ENCODE peak calls at places on chromosome 1, in nine cellular contexts. A is A549; H is HT1080; Y is NB4; G is activated T-helper 9 cell treated with anti-CD3 and anti-CD28 coated beads, Interleukin-2, amount 50 U/mL, for 16 hours; C is AG04450; V is ACHN; J is GM20000; I is cortex of kidney. W is an unnamed sample.

GRCh38 chr1:6999826-7000225 is 214.6 kb downstream of the CAMTA1 start:
- DNase-seq in I (no peak), G (no peak), V (no peak), A (no peak), C (no peak), Y (no peak), J (no peak), H (no peak), W (no peak)

GRCh38 chr1:248873993-248874671 is 15.2 kb upstream of the ZNF692 start:
- DNase-seq in J (no peak), I (no peak), V (peak), H (no peak), C (no peak), G (peak), Y (peak), A (peak), W (no peak)

GRCh38 chr1:154179951-154180687 is 11.8 kb downstream of the TPM3 start:
- DNase-seq in G (no peak), H (no peak), V (no peak), J (peak), I (no peak), C (no peak), Y (peak), A (no peak), W (no peak)

GRCh38 chr1:156845055-156845952 is 13.6 kb downstream of the INSRR start:
- DNase-seq in C (no peak), A (no peak), J (peak), Y (no peak), H (no peak), G (no peak), V (no peak), I (no peak), W (peak)

GRCh38 chr1:111909010-111909409 is 80.5 kb downstream of the KCND3 start:
- DNase-seq in A (no peak), J (no peak), I (no peak), G (no peak), C (no peak), V (no peak), Y (no peak), H (no peak), W (no peak)

GRCh38 chr1:18394563-18395156 is 86.1 kb upstream of the KLHDC7A start:
- DNase-seq in C (no peak), G (no peak), J (no peak), V (no peak), A (no peak), H (no peak), Y (no peak), I (no peak), W (no peak)

GRCh38 chr1:99005537-99005942 is 879 bp upstream of the PLPPR5 start:
- DNase-seq in G (no peak), Y (no peak), V (no peak), H (no peak), I (no peak), J (no peak), A (no peak), C (no peak), W (no peak)

GRCh38 chr1:150192012-150192411 is 42.3 kb downstream of the PLEKHO1 start:
- DNase-seq in C (peak), G (no peak), Y (no peak), V (peak), A (no peak), H (peak), I (no peak), J (no peak), W (no peak)

GRCh38 chr1:167061073-167061464 is 29.1 kb downstream of the GPA33 start:
- DNase-seq in J (no peak), V (no peak), C (no peak), H (no peak), Y (no peak), G (no peak), A (no peak), I (no peak), W (no peak)

GRCh38 chr1:171984262-171984661 is 143.0 kb downstream of the DNM3 start:
- DNase-seq in C (no peak), H (no peak), I (no peak), G (no peak), Y (no peak), A (no peak), V (no peak), J (no peak), W (no peak)

GRCh38 chr1:214552174-214552608 is 789 bp upstream of the PTPN14 start:
- DNase-seq in H (peak), I (no peak), C (no peak), J (no peak), Y (no peak), A (peak), V (peak), G (no peak), W (peak)

GRCh38 chr1:41383094-41383852 is 22.0 kb downstream of the FOXO6 start:
- DNase-seq in Y (peak), C (no peak), G (peak), V (peak), H (peak), J (no peak), A (no peak), I (no peak), W (no peak)

GRCh38 chr1:58812468-58812867 is 28.6 kb upstream of the JUN start:
- DNase-seq in A (no peak), I (no peak), H (no peak), V (no peak), J (no peak), C (no peak), Y (no peak), G (no peak), W (no peak)

GRCh38 chr1:77354996-77355395 is 73.2 kb downstream of the AK5 start:
- DNase-seq in A (no peak), H (no peak), V (no peak), G (no peak), I (no peak), Y (no peak), C (no peak), J (no peak), W (no peak)

GRCh38 chr1:53265581-53265980 is 27.3 kb upstream of the MAGOH start:
- DNase-seq in H (no peak), V (no peak), J (no peak), G (no peak), I (no peak), C (no peak), A (no peak), Y (no peak), W (no peak)

GRCh38 chr1:21655748-21656147 is 13.4 kb downstream of the RAP1GAP start:
- DNase-seq in A (peak), G (no peak), J (no peak), C (no peak), V (peak), I (no peak), H (peak), Y (no peak), W (peak)

GRCh38 chr1:65459397-65459768 is 38.9 kb downstream of the LEPR start:
- DNase-seq in Y (peak), J (peak), I (no peak), H (peak), V (peak), A (no peak), C (no peak), G (no peak), W (peak)

GRCh38 chr1:186236921-186237320 is 138.1 kb downstream of the TPR start:
- DNase-seq in Y (no peak), V (peak), A (peak), C (peak), H (peak), I (no peak), J (no peak), G (no peak), W (peak)

GRCh38 chr1:55836086-55836485 is 620.9 kb upstream of the USP24 start:
- DNase-seq in C (no peak), A (no peak), H (no peak), Y (no peak), V (no peak), G (no peak), J (no peak), I (no peak), W (no peak)

GRCh38 chr1:220927442-220927841 is 48.2 kb downstream of the HLX start:
- DNase-seq in A (no peak), V (no peak), I (no peak), H (no peak), C (no peak), Y (no peak), G (no peak), J (no peak), W (no peak)

GRCh38 chr1:214331827-214332423 is 51.0 kb downstream of the SMYD2 start:
- DNase-seq in C (no peak), J (peak), G (peak), H (peak), I (no peak), Y (peak), V (peak), A (peak), W (peak)

GRCh38 chr1:100458925-100459814 is 78.8 kb upstream of the GPR88 start:
- DNase-seq in Y (peak), V (peak), J (peak), I (no peak), G (peak), A (peak), H (peak), C (peak), W (peak)

GRCh38 chr1:64312431-64312830 is 109.0 kb downstream of the UBE2U start:
- DNase-seq in Y (no peak), H (no peak), V (no peak), I (no peak), A (no peak), G (no peak), J (no peak), C (no peak), W (no peak)